ENCODE peak calls at places on chromosomes 16 and 17, in seven cellular contexts. A, P, I, V, N, D and B are unnamed samples.

GRCh38 chr17:42750730-42751356 is 6.0 kb upstream of the EZH1 start:
- DNase-seq in A (no peak), P (no peak), I (no peak), V (no peak), N (no peak), D (no peak), B (no peak)

GRCh38 chr17:29546085-29546484 is 20.8 kb downstream of the ABHD15 start:
- DNase-seq in A (no peak), P (no peak), I (no peak), V (peak), N (peak), D (no peak), B (no peak)

GRCh38 chr16:75257886-75258806 is 6.7 kb upstream of the BCAR1 start:
- DNase-seq in A (no peak), P (no peak), I (no peak), V (no peak), N (no peak), D (no peak), B (no peak)

GRCh38 chr16:73125860-73126259 is 77.9 kb upstream of the ZFHX3 start:
- DNase-seq in A (peak), P (no peak), I (no peak), V (peak), N (no peak), D (peak), B (peak)

GRCh38 chr16:87371261-87371866 is 12.2 kb downstream of the FBXO31 start:
- DNase-seq in A (no peak), P (no peak), I (no peak), V (no peak), N (no peak), D (no peak), B (no peak)

GRCh38 chr16:76226011-76226410 is 51.2 kb upstream of the CNTNAP4 start:
- DNase-seq in A (no peak), P (no peak), I (no peak), V (no peak), N (no peak), D (no peak), B (peak)

GRCh38 chr17:48577946-48578615 is at the start of gene HOXB4:
- DNase-seq in A (peak), P (peak), I (peak), V (peak), N (no peak), D (peak), B (peak)

GRCh38 chr16:17556276-17557052 is 85.7 kb upstream of the XYLT1 start:
- DNase-seq in A (no peak), P (no peak), I (no peak), V (peak), N (peak), D (peak), B (no peak)

GRCh38 chr16:66399930-66400329 is 27.2 kb upstream of the BEAN1 start:
- DNase-seq in A (no peak), P (no peak), I (no peak), V (peak), N (no peak), D (no peak), B (no peak)

GRCh38 chr17:49217651-49218413 is 7.3 kb downstream of the ABI3 start:
- DNase-seq in A (peak), P (no peak), I (peak), V (no peak), N (no peak), D (no peak), B (no peak)

GRCh38 chr17:37885136-37885535 is 39.1 kb upstream of the TBC1D3K start:
- DNase-seq in A (no peak), P (no peak), I (no peak), V (no peak), N (no peak), D (no peak), B (no peak)

GRCh38 chr17:74851612-74852236 is 8.0 kb downstream of the GRIN2C start:
- DNase-seq in A (no peak), P (no peak), I (no peak), V (no peak), N (no peak), D (no peak), B (no peak)

GRCh38 chr17:3761061-3761917 is 37.6 kb downstream of the HASPIN start:
- DNase-seq in A (no peak), P (no peak), I (no peak), V (no peak), N (no peak), D (no peak), B (no peak)

GRCh38 chr16:7351572-7351971 is 18.9 kb downstream of the RBFOX1 start:
- DNase-seq in A (no peak), P (no peak), I (no peak), V (no peak), N (no peak), D (no peak), B (no peak)

GRCh38 chr17:77645441-77646430 is 312.8 kb upstream of the TNRC6C start:
- DNase-seq in A (no peak), P (no peak), I (no peak), V (peak), N (no peak), D (no peak), B (no peak)

GRCh38 chr17:76399175-76400172 is 15.1 kb downstream of the SPHK1 start:
- DNase-seq in A (no peak), P (no peak), I (no peak), V (no peak), N (no peak), D (no peak), B (no peak)

GRCh38 chr16:47939690-47940089 is 216.1 kb downstream of the ABCC12 start:
- DNase-seq in A (no peak), P (no peak), I (no peak), V (no peak), N (no peak), D (no peak), B (no peak)

GRCh38 chr16:24950275-24950674 is 64.9 kb downstream of the ARHGAP17 start:
- DNase-seq in A (peak), P (no peak), I (no peak), V (peak), N (no peak), D (peak), B (peak)

GRCh38 chr17:82952019-82952418 is 112.2 kb upstream of the ZNF750 start:
- DNase-seq in A (no peak), P (no peak), I (no peak), V (no peak), N (no peak), D (no peak), B (no peak)

GRCh38 chr16:19689342-19689741 is 28.7 kb downstream of the KNOP1 start:
- DNase-seq in A (no peak), P (no peak), I (no peak), V (no peak), N (no peak), D (no peak), B (no peak)

GRCh38 chr17:22253007-22253406 is 560.7 kb downstream of the KCNJ18 start:
- DNase-seq in A (no peak), P (no peak), I (no peak), V (no peak), N (no peak), D (no peak), B (no peak)

GRCh38 chr17:66904760-66905637 is 59.5 kb upstream of the CACNG4 start:
- DNase-seq in A (peak), P (peak), I (peak), V (peak), N (peak), D (peak), B (no peak)

GRCh38 chr16:81164958-81165357 is 68.8 kb upstream of the GCSH start:
- DNase-seq in A (no peak), P (no peak), I (no peak), V (no peak), N (no peak), D (no peak), B (no peak)

GRCh38 chr16:66292241-66292935 is 74.1 kb upstream of the CDH5 start:
- DNase-seq in A (no peak), P (no peak), I (no peak), V (no peak), N (no peak), D (no peak), B (no peak)

GRCh38 chr16:16143038-16143763 is 80.1 kb downstream of the ABCC6 start:
- DNase-seq in A (no peak), P (no peak), I (no peak), V (no peak), N (peak), D (no peak), B (no peak)

GRCh38 chr17:81381632-81382577 is 13.4 kb upstream of the BAHCC1 start:
- DNase-seq in A (no peak), P (no peak), I (no peak), V (no peak), N (no peak), D (no peak), B (no peak)

GRCh38 chr16:3281222-3281621 is 2.1 kb upstream of the ZNF263 start:
- DNase-seq in A (no peak), P (no peak), I (no peak), V (no peak), N (no peak), D (no peak), B (no peak)

GRCh38 chr17:5034063-5034462 is 1.2 kb downstream of the SLC52A1 start:
- DNase-seq in A (no peak), P (no peak), I (no peak), V (no peak), N (no peak), D (no peak), B (no peak)

GRCh38 chr16:58459344-58460218 is 40.4 kb upstream of the NDRG4 start:
- DNase-seq in A (peak), P (no peak), I (no peak), V (peak), N (peak), D (peak), B (peak)

GRCh38 chr17:17305282-17305801 is 2.2 kb downstream of the NT5M start:
- DNase-seq in A (no peak), P (no peak), I (no peak), V (no peak), N (no peak), D (no peak), B (no peak)

GRCh38 chr16:31354394-31355291 is at the start of gene ITGAX:
- DNase-seq in A (peak), P (no peak), I (peak), V (peak), N (peak), D (peak), B (peak)

GRCh38 chr17:4934173-4934979 is 2.3 kb downstream of the GP1BA start:
- DNase-seq in A (no peak), P (peak), I (no peak), V (peak), N (no peak), D (peak), B (no peak)

GRCh38 chr16:19203374-19203966 is 35.4 kb downstream of the SYT17 start:
- DNase-seq in A (no peak), P (peak), I (peak), V (no peak), N (no peak), D (no peak), B (no peak)

GRCh38 chr16:82340531-82340930 is 170.5 kb upstream of the MPHOSPH6 start:
- DNase-seq in A (no peak), P (no peak), I (no peak), V (no peak), N (no peak), D (no peak), B (no peak)

GRCh38 chr17:27920569-27920968 is 27.4 kb upstream of the LYRM9 start:
- DNase-seq in A (peak), P (no peak), I (no peak), V (no peak), N (no peak), D (no peak), B (no peak)

GRCh38 chr17:57110579-57111367 is 25.7 kb downstream of the AKAP1 start:
- DNase-seq in A (no peak), P (no peak), I (no peak), V (no peak), N (no peak), D (peak), B (no peak)

GRCh38 chr17:57111386-57111785 is 26.3 kb downstream of the AKAP1 start:
- DNase-seq in A (no peak), P (no peak), I (no peak), V (no peak), N (no peak), D (no peak), B (no peak)

GRCh38 chr17:57109393-57110151 is 24.5 kb downstream of the AKAP1 start:
- DNase-seq in A (no peak), P (peak), I (no peak), V (peak), N (peak), D (peak), B (no peak)

GRCh38 chr17:57108656-57109392 is 23.8 kb downstream of the AKAP1 start:
- DNase-seq in A (no peak), P (no peak), I (no peak), V (no peak), N (no peak), D (no peak), B (no peak)

GRCh38 chr17:57110152-57110542 is 25.1 kb downstream of the AKAP1 start:
- DNase-seq in A (no peak), P (no peak), I (no peak), V (no peak), N (no peak), D (no peak), B (no peak)
- H3K4me3 ChIP-seq in A (no peak), P (no peak), I (no peak), V (no peak), N (no peak), D (no peak), B (no peak)

GRCh38 chr17:35257080-35257701 is 14.3 kb downstream of the SLFN5 start:
- DNase-seq in A (peak), P (peak), I (peak), V (peak), N (peak), D (peak), B (peak)
- H3K4me3 ChIP-seq in A (no peak), P (no peak), I (no peak), V (no peak), N (no peak), D (no peak), B (no peak)

GRCh38 chr17:68089881-68090280 is 54.3 kb downstream of the KPNA2 start:
- DNase-seq in A (peak), P (peak), I (peak), V (peak), N (peak), D (peak), B (no peak)

GRCh38 chr17:68080411-68081150 is 45.0 kb downstream of the KPNA2 start:
- DNase-seq in A (no peak), P (no peak), I (no peak), V (no peak), N (no peak), D (no peak), B (no peak)

GRCh38 chr17:68087851-68088250 is 52.3 kb downstream of the KPNA2 start:
- DNase-seq in A (no peak), P (no peak), I (no peak), V (no peak), N (no peak), D (no peak), B (no peak)

DNA sequence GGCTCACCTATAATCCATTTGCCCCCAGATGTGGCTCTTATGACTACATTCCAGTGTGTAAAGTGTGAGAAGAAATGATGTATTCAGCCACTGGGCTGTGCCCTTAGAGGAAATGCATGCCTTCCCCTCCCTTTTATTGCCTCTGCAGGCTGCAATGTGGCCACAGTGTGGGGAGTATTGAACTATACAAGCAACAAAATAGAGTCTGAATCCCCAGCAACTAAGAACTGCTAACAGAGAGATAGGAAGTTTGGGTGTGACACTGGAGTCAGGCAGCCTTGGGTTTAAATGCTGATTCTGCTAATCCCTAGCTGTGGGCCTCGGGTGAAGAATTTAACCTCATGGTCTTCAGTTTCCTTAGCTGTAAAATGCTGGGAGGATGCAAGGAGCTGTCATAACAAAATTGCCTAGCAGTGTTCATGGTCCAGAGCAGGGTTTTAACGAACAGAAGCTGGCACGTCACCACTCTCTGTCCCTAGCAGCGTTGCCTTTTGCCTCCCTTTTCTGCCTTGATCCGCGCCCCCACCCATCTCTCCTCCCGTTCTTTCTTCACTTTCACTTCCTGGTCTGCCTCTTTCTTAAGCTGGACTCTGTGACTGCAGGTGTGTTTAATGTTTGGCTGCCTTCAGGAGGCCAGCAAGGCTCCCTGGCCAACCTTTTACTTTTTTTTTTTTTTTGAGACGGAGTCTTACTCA is 50.4 kb downstream of the KPNA2 start:
- DNase-seq in A (peak), P (no peak), I (no peak), V (no peak), N (no peak), D (no peak), B (no peak)
- H3K4me3 ChIP-seq in A (no peak), P (no peak), I (no peak), V (no peak), N (no peak), D (no peak), B (no peak)

DNA sequence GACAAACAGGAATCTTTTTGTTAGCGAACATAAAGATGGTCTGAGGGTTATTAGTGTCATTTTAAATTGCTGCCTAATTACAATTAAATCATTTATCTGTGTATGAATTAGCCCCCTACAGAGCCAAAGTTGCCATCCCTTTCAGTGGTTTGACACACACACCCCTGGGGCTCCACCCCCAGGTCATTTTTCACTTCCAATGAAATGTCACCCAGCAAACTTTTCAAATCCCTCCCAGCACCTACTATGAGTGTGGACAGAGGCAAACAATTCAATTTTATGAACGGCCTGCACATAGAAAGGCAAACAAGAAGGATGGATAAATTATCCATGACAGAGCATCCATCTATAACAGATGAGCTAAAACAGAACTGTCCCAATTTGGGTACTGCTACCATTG is 2.4 kb downstream of the MYH10 start:
- DNase-seq in A (no peak), P (no peak), I (no peak), V (no peak), N (no peak), D (no peak), B (no peak)
- H3K4me3 ChIP-seq in A (no peak), P (no peak), I (no peak), V (peak), N (no peak), D (peak), B (no peak)

GRCh38 chr16:4690946-4691665 is 2.3 kb upstream of the NUDT16L1 start:
- DNase-seq in A (no peak), P (no peak), I (no peak), V (no peak), N (no peak), D (no peak), B (no peak)

GRCh38 chr16:4693296-4693955 is at the start of gene NUDT16L1:
- DNase-seq in A (peak), P (peak), I (peak), V (peak), N (peak), D (peak), B (peak)

GRCh38 chr16:4691666-4692412 is 1.5 kb upstream of the NUDT16L1 start:
- DNase-seq in A (peak), P (no peak), I (no peak), V (no peak), N (no peak), D (no peak), B (no peak)

GRCh38 chr16:4693956-4694663 is 748 bp downstream of the NUDT16L1 start:
- DNase-seq in A (peak), P (no peak), I (no peak), V (peak), N (no peak), D (peak), B (peak)

GRCh38 chr16:4692460-4693295 is 684 bp upstream of the NUDT16L1 start:
- DNase-seq in A (peak), P (no peak), I (peak), V (no peak), N (no peak), D (no peak), B (no peak)
- H3K4me3 ChIP-seq in A (peak), P (peak), I (peak), V (peak), N (peak), D (peak), B (peak)

GRCh38 chr17:50423553-50424159 is 2.4 kb upstream of the ACSF2 start:
- DNase-seq in A (no peak), P (peak), I (peak), V (peak), N (peak), D (peak), B (peak)
- H3K4me3 ChIP-seq in A (no peak), P (no peak), I (no peak), V (no peak), N (no peak), D (no peak), B (no peak)

DNA sequence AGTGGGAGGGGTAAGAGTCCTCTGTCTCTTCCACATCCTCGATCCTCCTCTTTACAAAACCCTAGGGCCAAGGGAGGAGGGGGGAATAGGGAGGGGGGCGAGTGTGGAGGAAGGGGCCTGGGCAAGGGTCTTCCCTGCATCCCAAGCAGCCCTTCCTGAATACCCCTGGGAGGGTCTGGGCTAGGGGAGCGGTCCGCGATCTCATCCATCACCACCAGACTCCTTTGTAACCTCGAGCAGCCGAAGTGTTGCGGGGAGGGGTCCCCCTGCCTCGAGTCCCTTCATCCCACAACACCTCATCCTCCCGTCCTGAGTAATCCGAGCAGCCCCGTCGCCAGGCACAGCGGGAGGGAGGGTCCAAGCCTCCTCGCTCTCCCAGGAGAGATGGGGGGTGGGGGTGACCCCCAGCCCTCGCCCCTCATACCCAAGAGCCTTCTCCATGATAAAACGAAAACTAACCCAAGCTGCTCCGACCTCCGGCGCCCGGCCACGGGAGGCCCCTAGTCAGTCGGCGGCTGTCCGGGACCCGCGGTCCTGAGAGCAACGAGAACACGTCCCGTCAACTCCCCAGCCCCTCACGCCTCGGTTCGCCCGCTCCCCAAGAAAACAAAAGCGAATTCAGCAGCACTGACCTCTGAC is 468 bp downstream of the SMPD3 start:
- DNase-seq in A (no peak), P (no peak), I (no peak), V (no peak), N (no peak), D (no peak), B (no peak)
- H3K4me3 ChIP-seq in A (peak), P (peak), I (peak), V (peak), N (peak), D (peak), B (peak)

GRCh38 chr17:72351884-72352346 is 231.1 kb downstream of the SOX9 start:
- DNase-seq in A (no peak), P (no peak), I (no peak), V (no peak), N (no peak), D (no peak), B (no peak)
- H3K4me3 ChIP-seq in A (no peak), P (no peak), I (no peak), V (no peak), N (no peak), D (no peak), B (no peak)